ENCODE peak calls at places on chromosomes 5 and 9, in five cellular contexts. One of them, this sample, is unnamed.

GRCh38 chr5:112005533-112005926 is 248.5 kb upstream of the NREP start:
- DNase-seq in stimulated activated CD4-positive, alpha-beta T cell treated with anti-CD3 and anti-CD28 coated beads, Interleukin-4, amount 100 ng/mL, for 48 hours: no peak
- DNase-seq in heart left ventricle: no peak
- DNase-seq in EL: peak
- DNase-seq in OCI-M1: no peak
- DNase-seq in this sample: no peak

GRCh38 chr5:20113031-20113685 is 125.2 kb upstream of the CDH18 start:
- DNase-seq in stimulated activated CD4-positive, alpha-beta T cell treated with anti-CD3 and anti-CD28 coated beads, Interleukin-4, amount 100 ng/mL, for 48 hours: no peak
- DNase-seq in heart left ventricle: no peak
- DNase-seq in EL: peak
- DNase-seq in OCI-M1: no peak
- DNase-seq in this sample: no peak

GRCh38 chr5:90548069-90548593 is 10.5 kb upstream of the ADGRV1 start:
- DNase-seq in stimulated activated CD4-positive, alpha-beta T cell treated with anti-CD3 and anti-CD28 coated beads, Interleukin-4, amount 100 ng/mL, for 48 hours: no peak
- DNase-seq in heart left ventricle: no peak
- DNase-seq in EL: no peak
- DNase-seq in OCI-M1: peak
- DNase-seq in this sample: no peak

GRCh38 chr5:75466317-75466716 is 45.1 kb downstream of the CERT1 start:
- DNase-seq in stimulated activated CD4-positive, alpha-beta T cell treated with anti-CD3 and anti-CD28 coated beads, Interleukin-4, amount 100 ng/mL, for 48 hours: no peak
- DNase-seq in heart left ventricle: no peak
- DNase-seq in EL: no peak
- DNase-seq in OCI-M1: no peak
- DNase-seq in this sample: no peak

GRCh38 chr5:891117-891836 is 1.3 kb downstream of the BRD9 start:
- DNase-seq in stimulated activated CD4-positive, alpha-beta T cell treated with anti-CD3 and anti-CD28 coated beads, Interleukin-4, amount 100 ng/mL, for 48 hours: no peak
- DNase-seq in heart left ventricle: peak
- DNase-seq in EL: no peak
- DNase-seq in OCI-M1: no peak
- DNase-seq in this sample: no peak

GRCh38 chr9:86202338-86202882 is 57.0 kb downstream of the C9orf153 start:
- DNase-seq in stimulated activated CD4-positive, alpha-beta T cell treated with anti-CD3 and anti-CD28 coated beads, Interleukin-4, amount 100 ng/mL, for 48 hours: no peak
- DNase-seq in heart left ventricle: no peak
- DNase-seq in EL: peak
- DNase-seq in OCI-M1: peak
- DNase-seq in this sample: peak

GRCh38 chr5:32589431-32589830 is 4.1 kb downstream of the SUB1 start:
- DNase-seq in stimulated activated CD4-positive, alpha-beta T cell treated with anti-CD3 and anti-CD28 coated beads, Interleukin-4, amount 100 ng/mL, for 48 hours: no peak
- DNase-seq in heart left ventricle: no peak
- DNase-seq in EL: no peak
- DNase-seq in OCI-M1: no peak
- DNase-seq in this sample: no peak

GRCh38 chr5:124910354-124911016 is 164.0 kb upstream of the ZNF608 start:
- DNase-seq in stimulated activated CD4-positive, alpha-beta T cell treated with anti-CD3 and anti-CD28 coated beads, Interleukin-4, amount 100 ng/mL, for 48 hours: no peak
- DNase-seq in heart left ventricle: no peak
- DNase-seq in EL: no peak
- DNase-seq in OCI-M1: no peak
- DNase-seq in this sample: no peak

GRCh38 chr9:129796029-129796910 is 6.7 kb upstream of the TOR1B start:
- DNase-seq in stimulated activated CD4-positive, alpha-beta T cell treated with anti-CD3 and anti-CD28 coated beads, Interleukin-4, amount 100 ng/mL, for 48 hours: no peak
- DNase-seq in heart left ventricle: no peak
- DNase-seq in EL: no peak
- DNase-seq in OCI-M1: no peak
- DNase-seq in this sample: no peak

GRCh38 chr5:68189613-68190012 is 25.9 kb upstream of the PIK3R1 start:
- DNase-seq in stimulated activated CD4-positive, alpha-beta T cell treated with anti-CD3 and anti-CD28 coated beads, Interleukin-4, amount 100 ng/mL, for 48 hours: no peak
- DNase-seq in heart left ventricle: no peak
- DNase-seq in EL: no peak
- DNase-seq in OCI-M1: no peak
- DNase-seq in this sample: no peak

GRCh38 chr5:78377056-78377717 is 16.8 kb downstream of the SCAMP1 start:
- DNase-seq in stimulated activated CD4-positive, alpha-beta T cell treated with anti-CD3 and anti-CD28 coated beads, Interleukin-4, amount 100 ng/mL, for 48 hours: no peak
- DNase-seq in heart left ventricle: no peak
- DNase-seq in EL: peak
- DNase-seq in OCI-M1: no peak
- DNase-seq in this sample: peak

GRCh38 chr5:173615884-173616576 is 420 bp downstream of the BOD1 start:
- DNase-seq in stimulated activated CD4-positive, alpha-beta T cell treated with anti-CD3 and anti-CD28 coated beads, Interleukin-4, amount 100 ng/mL, for 48 hours: peak
- DNase-seq in heart left ventricle: peak
- DNase-seq in EL: peak
- DNase-seq in OCI-M1: peak
- DNase-seq in this sample: peak

GRCh38 chr9:96350866-96351265 is 32.6 kb downstream of the SLC35D2 start:
- DNase-seq in stimulated activated CD4-positive, alpha-beta T cell treated with anti-CD3 and anti-CD28 coated beads, Interleukin-4, amount 100 ng/mL, for 48 hours: no peak
- DNase-seq in heart left ventricle: no peak
- DNase-seq in EL: no peak
- DNase-seq in OCI-M1: no peak
- DNase-seq in this sample: no peak

GRCh38 chr5:28398185-28398584 is 1359.8 kb upstream of the CDH9 start:
- DNase-seq in stimulated activated CD4-positive, alpha-beta T cell treated with anti-CD3 and anti-CD28 coated beads, Interleukin-4, amount 100 ng/mL, for 48 hours: no peak
- DNase-seq in heart left ventricle: no peak
- DNase-seq in EL: no peak
- DNase-seq in OCI-M1: no peak
- DNase-seq in this sample: no peak